ENCODE peak calls at places on chromosomes 2 and 18, in eight cellular contexts. K, E, F, X, U, S, N and D are unnamed samples.

GRCh38 chr2:104919127-104919526 is 65.2 kb downstream of the POU3F3 start:
- DNase-seq in F (peak; percentile 59), X (peak; percentile 16), S (no peak), E (no peak), U (no peak), K (no peak), N (no peak), D (no peak)

GRCh38 chr2:50850290-50850969 is 181.5 kb downstream of the NRXN1 start:
- DNase-seq in N (no peak), S (no peak), F (no peak), K (no peak), E (no peak), U (no peak), X (no peak), D (no peak)

GRCh38 chr18:55265916-55266488 is 306.7 kb upstream of the CCDC68 start:
- DNase-seq in F (no peak), S (no peak), U (no peak), X (peak; percentile 67), E (no peak), N (no peak), K (no peak), D (no peak)

GRCh38 chr18:2147866-2148265 is 423.4 kb downstream of the METTL4 start:
- DNase-seq in N (no peak), F (peak; percentile 25), X (peak; percentile 65), E (no peak), U (no peak), S (no peak), K (no peak), D (no peak)

GRCh38 chr2:186925514-186925913 is 76.5 kb upstream of the ZSWIM2 start:
- DNase-seq in K (no peak), F (no peak), N (no peak), X (no peak), S (no peak), U (no peak), E (no peak), D (no peak)

GRCh38 chr18:13435596-13436333 is 217.2 kb downstream of the LDLRAD4 start:
- DNase-seq in S (no peak), U (no peak), F (no peak), X (peak; percentile 65), E (no peak), N (no peak), K (no peak), D (no peak)

GRCh38 chr2:196592912-196593881 is 46.3 kb upstream of the CCDC150 start:
- DNase-seq in N (no peak), E (peak; percentile 90), K (peak; percentile 88), F (peak; percentile 80), X (peak; percentile 25), U (peak; percentile 76), S (no peak), D (peak; percentile 66)

GRCh38 chr2:129710670-129711495 is 268.6 kb upstream of the RAB6C start:
- DNase-seq in S (no peak), F (no peak), N (no peak), U (no peak), K (no peak), E (no peak), X (no peak), D (no peak)

GRCh38 chr2:127413782-127414743 is 4.2 kb upstream of the PROC start:
- DNase-seq in F (peak; percentile 3), S (no peak), N (no peak), X (peak; percentile 81), E (no peak), K (no peak), U (no peak), D (no peak)

GRCh38 chr2:74001121-74001520 is 16.4 kb downstream of the TET3 start:
- DNase-seq in E (no peak), X (peak; percentile 72), S (no peak), K (no peak), F (no peak), N (no peak), U (no peak), D (no peak)

GRCh38 chr18:62198259-62198658 is 11.2 kb downstream of the RELCH start:
- DNase-seq in F (no peak), K (no peak), N (no peak), X (no peak), U (no peak), S (no peak), E (no peak), D (no peak)

GRCh38 chr2:223822818-223823217 is 14.6 kb downstream of the AP1S3 start:
- DNase-seq in S (no peak), N (peak; percentile 82), X (no peak), U (no peak), E (no peak), F (no peak), K (no peak), D (no peak)

GRCh38 chr2:74908763-74909444 is 49.5 kb upstream of the POLE4 start:
- DNase-seq in E (peak; percentile 39), U (peak; percentile 73), F (no peak), S (no peak), N (no peak), X (peak; percentile 32), K (peak; percentile 50), D (no peak)

GRCh38 chr2:58866946-58867345 is 625.8 kb upstream of the FANCL start:
- DNase-seq in X (no peak), N (no peak), E (no peak), S (no peak), U (no peak), K (no peak), F (peak; percentile 8), D (no peak)

GRCh38 chr2:58875462-58875861 is 634.3 kb upstream of the FANCL start:
- DNase-seq in S (no peak), U (no peak), E (no peak), N (no peak), F (no peak), X (no peak), K (no peak), D (no peak)

GRCh38 chr2:58866527-58866926 is 625.4 kb upstream of the FANCL start:
- DNase-seq in K (no peak), U (no peak), S (no peak), N (no peak), X (no peak), F (no peak), E (no peak), D (peak; percentile 18)

GRCh38 chr2:58870704-58871103 is 629.6 kb upstream of the FANCL start:
- DNase-seq in S (peak; percentile 18), K (no peak), X (no peak), E (no peak), U (no peak), N (peak; percentile 46), F (peak; percentile 12), D (peak; percentile 19)

GRCh38 chr2:58871469-58872142 is 630.5 kb upstream of the FANCL start:
- DNase-seq in K (peak; percentile 27), F (no peak), X (peak; percentile 25), N (peak; percentile 7), S (no peak), E (no peak), U (peak; percentile 71), D (peak; percentile 32)
- TF ChIP-seq CTCF in K (peak; percentile 53), F (no peak), X (peak; percentile 62), N (peak; percentile 64), S (peak; percentile 54), E (peak; percentile 48), U (peak; percentile 69), D (peak; percentile 40)

DNA sequence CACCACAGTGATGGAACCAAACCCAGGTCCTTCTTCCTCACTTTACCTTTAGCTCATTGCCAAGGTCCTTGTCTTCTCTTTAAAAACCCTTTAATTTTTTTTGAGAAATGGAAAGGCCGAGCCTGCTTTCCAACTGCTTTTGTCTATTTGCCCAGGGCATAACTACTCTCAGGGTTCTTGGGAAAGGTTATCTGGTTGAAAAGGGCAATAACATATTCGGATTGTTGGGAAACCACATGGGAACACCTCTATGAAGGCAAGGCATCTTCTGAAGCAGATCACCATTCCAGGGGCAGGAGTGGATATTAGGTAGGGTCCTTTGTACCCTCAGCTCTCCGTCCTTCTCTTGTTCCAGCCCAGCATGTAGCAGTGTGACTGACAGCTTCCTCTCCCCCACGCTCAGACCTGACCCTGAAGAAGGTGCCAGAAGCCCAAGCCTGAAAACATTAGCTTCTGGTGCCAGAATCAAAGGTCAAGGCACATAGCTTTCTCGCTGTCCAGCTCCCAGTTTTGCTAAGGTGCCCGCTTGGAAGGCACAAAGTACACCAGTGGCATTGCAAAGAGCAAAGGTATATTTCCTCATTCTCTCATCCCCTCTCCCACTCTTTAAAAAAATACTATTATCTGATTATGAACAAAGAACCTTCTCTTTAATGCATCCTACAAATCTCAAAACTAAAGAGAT is 123.2 kb upstream of the LINC00305 start:
- DNase-seq in F (no peak), N (no peak), K (no peak), S (no peak), U (no peak), X (no peak), E (no peak), D (no peak)
- H3K27ac ChIP-seq in F (no peak overlapping the region), N (no peak overlapping the region), K (no peak overlapping the region), S (no peak overlapping the region), U (peak overlapping the region; percentile 85), X (no peak overlapping the region), E (no peak overlapping the region), D (no peak overlapping the region)

GRCh38 chr2:6077585-6077984 is 385.4 kb downstream of the SOX11 start:
- DNase-seq in E (no peak), N (no peak), K (no peak), X (no peak), F (no peak), S (no peak), U (no peak), D (no peak)
- TF ChIP-seq EZH2phosphoT487 in E (no peak), N (no peak), K (no peak), X (no peak), F (no peak), S (no peak), U (no peak), D (no peak)

GRCh38 chr2:32064021-32064678 is 794 bp downstream of the SPAST start:
- DNase-seq in U (no peak), X (no peak), F (peak; percentile 13), E (peak; percentile 55), S (no peak), N (peak; percentile 43), K (no peak), D (peak; percentile 26)

GRCh38 chr2:32061430-32061829 is 1.9 kb upstream of the SPAST start:
- DNase-seq in K (no peak), U (no peak), X (no peak), E (no peak), F (no peak), S (no peak), N (no peak), D (no peak)

GRCh38 chr2:32061973-32062861 is 1.1 kb upstream of the SPAST start:
- DNase-seq in X (peak; percentile 57), F (peak; percentile 46), K (peak; percentile 32), E (peak; percentile 50), U (peak; percentile 76), N (no peak), S (no peak), D (peak; percentile 11)

GRCh38 chr2:32064713-32065112 is 1.4 kb downstream of the SPAST start:
- DNase-seq in N (no peak), X (no peak), S (no peak), F (no peak), E (no peak), U (no peak), K (no peak), D (no peak)

GRCh38 chr2:32063310-32064020 is at the start of gene SPAST:
- DNase-seq in E (peak; percentile 99), X (peak; percentile 99), S (peak; percentile 94), U (peak; percentile 99), F (peak; percentile 99), N (peak; percentile 98), K (peak; percentile 99), D (peak; percentile 97)
- TF ChIP-seq CTCF in E (peak; percentile 45), X (peak; percentile 37), S (no peak), U (no peak), F (no peak), N (peak; percentile 48), K (peak; percentile 40), D (peak; percentile 28)